ENCODE peak calls at places on chromosome 19, in four cellular contexts. V is testis, G is aorta, S is tibial artery. H is an unnamed sample.

GRCh38 chr19:16342002-16342715 is 17.5 kb downstream of the KLF2 start:
- DNase-seq in V (peak), G (peak), S (peak), H (peak)

GRCh38 chr19:35994868-35995654 is at the start of gene SDHAF1:
- DNase-seq in S (peak), V (peak), G (peak), H (peak)

GRCh38 chr19:3494559-3494958 is 5.9 kb downstream of the DOHH start:
- DNase-seq in V (no peak), G (no peak), S (no peak), H (no peak)

GRCh38 chr19:29596885-29597525 is 9.1 kb upstream of the POP4 start:
- DNase-seq in S (no peak), G (no peak), V (no peak), H (peak)

GRCh38 chr19:4379383-4380253 is 20.7 kb downstream of the SH3GL1 start:
- DNase-seq in V (no peak), S (no peak), G (no peak), H (peak)

GRCh38 chr19:46502891-46503290 is 7.2 kb upstream of the PNMA8B start:
- DNase-seq in S (no peak), G (no peak), V (no peak), H (no peak)

GRCh38 chr19:11160119-11160768 is 4.7 kb upstream of the SPC24 start:
- DNase-seq in S (no peak), V (no peak), G (no peak), H (no peak)

GRCh38 chr19:46442808-46443450 is 14.2 kb upstream of the PNMA8C start:
- DNase-seq in V (peak), G (no peak), S (no peak), H (peak)

GRCh38 chr19:5339950-5340636 is 519 bp downstream of the PTPRS start:
- DNase-seq in V (no peak), G (no peak), S (no peak), H (no peak)

GRCh38 chr19:39557791-39558622 is 18.0 kb upstream of the EID2 start:
- DNase-seq in G (no peak), S (no peak), V (no peak), H (peak)

GRCh38 chr19:17751912-17752273 is 616 bp downstream of the FCHO1 start:
- DNase-seq in V (no peak), G (no peak), S (no peak), H (no peak)

GRCh38 chr19:17754634-17755532 is 3.6 kb downstream of the FCHO1 start:
- DNase-seq in G (no peak), V (no peak), S (no peak), H (no peak)

GRCh38 chr19:17755533-17755885 is 4.2 kb downstream of the FCHO1 start:
- DNase-seq in G (no peak), V (no peak), S (no peak), H (no peak)

GRCh38 chr19:17752865-17753639 is 1.8 kb downstream of the FCHO1 start:
- DNase-seq in G (no peak), S (no peak), V (no peak), H (no peak)

DNA sequence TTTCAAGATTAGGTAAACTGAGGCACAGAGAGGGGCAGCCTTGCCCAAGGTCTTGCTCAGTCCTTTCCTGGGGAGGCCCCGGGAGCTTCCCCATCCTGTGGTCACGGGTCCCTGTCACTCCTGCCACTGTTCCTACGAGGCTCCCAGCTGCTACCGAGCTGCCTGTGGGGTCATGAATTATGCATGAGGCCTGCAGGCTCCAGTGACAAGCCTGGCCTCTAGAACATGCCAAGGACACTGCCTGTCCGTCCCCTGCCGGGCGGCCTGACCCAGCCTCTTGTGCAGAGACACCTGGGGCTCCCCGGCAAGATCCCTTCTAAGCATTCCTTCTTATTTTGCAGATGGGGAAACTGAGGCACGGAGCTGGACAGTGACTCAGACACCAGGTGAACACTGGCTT is 2.7 kb downstream of the FCHO1 start:
- DNase-seq in G (no peak), S (no peak), V (no peak), H (peak)
- H3K27ac ChIP-seq in G (no peak), S (no peak), V (no peak), H (no peak)

DNA sequence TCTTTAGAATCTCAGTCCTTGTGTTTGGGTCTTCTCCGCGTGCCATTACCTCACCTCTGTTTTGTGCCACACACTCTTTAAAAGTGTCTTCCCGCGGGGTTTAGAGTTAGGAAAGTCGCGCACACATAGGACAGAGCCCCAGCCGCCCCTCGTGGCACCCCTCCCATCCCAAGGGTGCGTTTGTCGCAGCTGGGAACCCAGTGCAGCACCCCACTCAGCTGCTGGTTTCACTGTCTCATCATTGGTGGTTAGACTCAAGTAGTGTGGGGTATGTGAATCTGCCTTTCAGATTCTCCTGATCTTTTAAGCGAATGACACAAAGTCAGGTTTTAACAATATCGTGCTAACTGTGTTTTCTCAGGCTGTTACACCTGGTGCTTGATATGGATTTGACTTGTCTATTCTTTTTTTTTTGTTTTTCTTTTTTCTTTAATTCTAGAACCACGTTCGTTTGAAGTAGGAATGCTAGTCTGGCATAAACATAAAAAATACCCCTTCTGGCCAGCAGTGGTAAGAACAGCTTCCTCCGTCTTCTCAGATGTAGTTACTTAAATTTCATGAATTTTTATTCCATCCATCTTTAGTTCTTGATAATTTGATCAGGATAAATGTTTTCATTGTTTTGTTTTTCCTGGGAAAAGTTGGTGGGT is 19.5 kb upstream of the NDUFS7 start:
- DNase-seq in G (no peak), V (no peak), S (no peak), H (no peak)
- H3K4me3 ChIP-seq in G (no peak), V (no peak), S (no peak), H (no peak)

GRCh38 chr19:954272-954671 is 28.4 kb downstream of the ARID3A start:
- DNase-seq in G (no peak), V (no peak), S (no peak), H (no peak)
- H3K27ac ChIP-seq in G (no peak), V (no peak), S (no peak), H (no peak)

GRCh38 chr19:41784337-41785239 is 11.8 kb upstream of the CEACAM3 start:
- DNase-seq in S (no peak), G (no peak), V (no peak), H (no peak)
- H3K4me3 ChIP-seq in S (no peak), G (no peak), V (no peak), H (no peak)

GRCh38 chr19:55156202-55157063 is 1.1 kb downstream of the TNNI3 start:
- DNase-seq in V (peak), G (no peak), S (no peak), H (no peak)

GRCh38 chr19:55149078-55150003 is at the start of gene TNNT1:
- DNase-seq in S (no peak), V (no peak), G (no peak), H (peak)

GRCh38 chr19:55157064-55157908 is at the start of gene TNNI3:
- DNase-seq in V (no peak), S (no peak), G (no peak), H (no peak)

GRCh38 chr19:55152017-55152416 is 3.0 kb upstream of the TNNT1 start:
- DNase-seq in S (no peak), V (no peak), G (no peak), H (peak)

DNA sequence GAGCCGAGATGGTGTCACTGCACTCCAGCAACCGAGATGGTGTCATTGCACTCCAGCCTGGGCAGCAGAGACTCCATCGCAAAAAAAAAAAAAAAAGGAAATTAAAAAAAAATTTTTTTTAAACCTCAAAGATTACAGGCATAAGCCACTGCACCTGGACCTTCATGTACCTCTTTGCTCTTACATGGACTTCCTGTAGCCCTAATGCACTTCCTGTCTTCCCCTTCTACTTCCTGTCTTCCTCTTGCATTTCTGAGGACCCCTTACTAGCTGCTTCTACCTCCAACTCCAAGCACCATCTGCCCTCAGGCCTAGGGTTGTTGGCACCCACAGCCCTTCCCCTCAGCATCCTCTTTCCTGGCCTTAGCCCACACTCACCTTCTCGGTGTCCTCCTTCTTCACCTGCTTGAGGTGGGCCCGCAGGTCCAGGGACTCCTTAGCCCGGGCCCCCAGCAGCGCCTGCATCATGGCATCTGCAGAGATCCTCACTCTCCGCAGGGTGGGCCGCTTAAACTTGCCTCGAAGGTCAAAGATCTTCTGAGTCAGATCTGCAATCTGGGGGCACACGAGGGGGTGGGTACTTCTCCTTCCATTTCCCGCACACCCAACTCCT is 3.8 kb downstream of the TNNI3 start:
- DNase-seq in S (no peak), G (no peak), V (no peak), H (no peak)
- H3K27ac ChIP-seq in S (no peak), G (no peak), V (no peak), H (no peak)

GRCh38 chr19:17794412-17794730 is 567 bp upstream of the B3GNT3 start:
- DNase-seq in G (no peak), S (no peak), V (no peak), H (no peak)

GRCh38 chr19:17794731-17795494 is at the start of gene B3GNT3:
- DNase-seq in G (peak), V (peak), S (no peak), H (no peak)

GRCh38 chr19:17796838-17797168 is 1.9 kb downstream of the B3GNT3 start:
- DNase-seq in V (no peak), G (no peak), S (no peak), H (no peak)

GRCh38 chr19:17796013-17796837 is 1.3 kb downstream of the B3GNT3 start:
- DNase-seq in V (no peak), G (no peak), S (no peak), H (no peak)

GRCh38 chr19:17795495-17795856 is 538 bp downstream of the B3GNT3 start:
- DNase-seq in G (no peak), V (no peak), S (no peak), H (no peak)
- H3K4me3 ChIP-seq in G (no peak), V (peak), S (no peak), H (no peak)

GRCh38 chr19:41872384-41872774 is 4.7 kb upstream of the CD79A start:
- DNase-seq in G (no peak), V (no peak), S (no peak), H (no peak)
- H3K27ac ChIP-seq in G (no peak), V (no peak), S (no peak), H (no peak)

H was measured in SJCRH30.